ENCODE peak calls at places on chromosomes 4 and X, in ten cellular contexts. One of them, this sample, is unnamed.

GRCh38 chr4:174156239-174156826 is 127.1 kb downstream of the FBXO8 start:
- DNase-seq in GM23248: peak; percentile 63
- DNase-seq in fibroblast of villous mesenchyme: peak; percentile 84
- DNase-seq in mammary epithelial cell: peak; percentile 18
- DNase-seq in kidney epithelial cell: no peak
- DNase-seq in SJSA1: peak; percentile 21
- DNase-seq in cardiac fibroblast: peak; percentile 79
- DNase-seq in choroid plexus epithelial cell: peak; percentile 69
- DNase-seq in fibroblast of lung: peak; percentile 13
- DNase-seq in psoas muscle: no peak
- DNase-seq in this sample: peak; percentile 19

GRCh38 chr4:35793045-35793722 is 451.1 kb downstream of the ARAP2 start:
- DNase-seq in GM23248: no peak
- DNase-seq in fibroblast of villous mesenchyme: no peak
- DNase-seq in mammary epithelial cell: no peak
- DNase-seq in kidney epithelial cell: peak; percentile 29
- DNase-seq in SJSA1: no peak
- DNase-seq in cardiac fibroblast: peak; percentile 0
- DNase-seq in choroid plexus epithelial cell: peak; percentile 0
- DNase-seq in fibroblast of lung: peak; percentile 19
- DNase-seq in psoas muscle: no peak
- DNase-seq in this sample: no peak

GRCh38 chr4:94766856-94767255 is 9.1 kb downstream of the BMPR1B start:
- DNase-seq in GM23248: peak; percentile 80
- DNase-seq in fibroblast of villous mesenchyme: peak; percentile 26
- DNase-seq in mammary epithelial cell: peak; percentile 82
- DNase-seq in kidney epithelial cell: peak; percentile 48
- DNase-seq in SJSA1: no peak
- DNase-seq in cardiac fibroblast: peak; percentile 10
- DNase-seq in choroid plexus epithelial cell: peak; percentile 66
- DNase-seq in fibroblast of lung: peak; percentile 80
- DNase-seq in psoas muscle: no peak
- DNase-seq in this sample: peak; percentile 36

GRCh38 chr4:147103403-147103946 is 157.8 kb upstream of the TTC29 start:
- DNase-seq in GM23248: peak; percentile 99
- DNase-seq in fibroblast of villous mesenchyme: peak; percentile 89
- DNase-seq in mammary epithelial cell: peak; percentile 83
- DNase-seq in kidney epithelial cell: peak; percentile 93
- DNase-seq in SJSA1: peak; percentile 35
- DNase-seq in cardiac fibroblast: peak; percentile 96
- DNase-seq in choroid plexus epithelial cell: peak; percentile 97
- DNase-seq in fibroblast of lung: peak; percentile 98
- DNase-seq in psoas muscle: peak; percentile 58
- DNase-seq in this sample: no peak

GRCh38 chr4:13367244-13367643 is 116.9 kb downstream of the RAB28 start:
- DNase-seq in GM23248: no peak
- DNase-seq in fibroblast of villous mesenchyme: no peak
- DNase-seq in mammary epithelial cell: no peak
- DNase-seq in kidney epithelial cell: no peak
- DNase-seq in SJSA1: no peak
- DNase-seq in cardiac fibroblast: no peak
- DNase-seq in choroid plexus epithelial cell: no peak
- DNase-seq in fibroblast of lung: no peak
- DNase-seq in psoas muscle: no peak
- DNase-seq in this sample: no peak

GRCh38 chr4:16858275-16858752 is 40.1 kb downstream of the LDB2 start:
- DNase-seq in GM23248: peak; percentile 32
- DNase-seq in fibroblast of villous mesenchyme: peak; percentile 42
- DNase-seq in mammary epithelial cell: no peak
- DNase-seq in kidney epithelial cell: peak; percentile 54
- DNase-seq in SJSA1: peak; percentile 87
- DNase-seq in cardiac fibroblast: peak; percentile 31
- DNase-seq in choroid plexus epithelial cell: peak; percentile 65
- DNase-seq in fibroblast of lung: peak; percentile 94
- DNase-seq in psoas muscle: no peak
- DNase-seq in this sample: no peak

GRCh38 chr4:156751486-156751885 is 220.1 kb downstream of the PDGFC start:
- DNase-seq in GM23248: peak; percentile 56
- DNase-seq in fibroblast of villous mesenchyme: peak; percentile 76
- DNase-seq in mammary epithelial cell: peak; percentile 57
- DNase-seq in kidney epithelial cell: no peak
- DNase-seq in SJSA1: peak; percentile 28
- DNase-seq in cardiac fibroblast: peak; percentile 32
- DNase-seq in choroid plexus epithelial cell: peak; percentile 64
- DNase-seq in fibroblast of lung: peak; percentile 87
- DNase-seq in psoas muscle: no peak
- DNase-seq in this sample: no peak

GRCh38 chr4:173917255-173917960 is 366.1 kb downstream of the FBXO8 start:
- DNase-seq in GM23248: peak; percentile 84
- DNase-seq in fibroblast of villous mesenchyme: peak; percentile 55
- DNase-seq in mammary epithelial cell: no peak
- DNase-seq in kidney epithelial cell: no peak
- DNase-seq in SJSA1: peak; percentile 12
- DNase-seq in cardiac fibroblast: peak; percentile 66
- DNase-seq in choroid plexus epithelial cell: peak; percentile 77
- DNase-seq in fibroblast of lung: peak; percentile 79
- DNase-seq in psoas muscle: no peak
- DNase-seq in this sample: no peak

GRCh38 chr4:23033796-23034195 is 341.1 kb downstream of the GBA3 start:
- DNase-seq in GM23248: peak; percentile 34
- DNase-seq in fibroblast of villous mesenchyme: peak; percentile 48
- DNase-seq in mammary epithelial cell: no peak
- DNase-seq in kidney epithelial cell: no peak
- DNase-seq in SJSA1: peak; percentile 17
- DNase-seq in cardiac fibroblast: peak; percentile 0
- DNase-seq in choroid plexus epithelial cell: peak; percentile 1
- DNase-seq in fibroblast of lung: peak; percentile 89
- DNase-seq in psoas muscle: no peak
- DNase-seq in this sample: no peak

GRCh38 chrX:63561425-63561824 is 210.3 kb upstream of the SPIN4 start:
- DNase-seq in GM23248: peak; percentile 14
- DNase-seq in fibroblast of villous mesenchyme: no peak
- DNase-seq in mammary epithelial cell: no peak
- DNase-seq in kidney epithelial cell: no peak
- DNase-seq in SJSA1: peak; percentile 5
- DNase-seq in cardiac fibroblast: peak; percentile 0
- DNase-seq in choroid plexus epithelial cell: peak; percentile 11
- DNase-seq in fibroblast of lung: peak; percentile 4
- DNase-seq in psoas muscle: no peak
- DNase-seq in this sample: no peak
- H3K4me3 ChIP-seq in GM23248: peak overlapping the region; percentile 99
- H3K4me3 ChIP-seq in fibroblast of villous mesenchyme: peak overlapping the region; percentile 83
- H3K4me3 ChIP-seq in mammary epithelial cell: peak overlapping the region; percentile 83
- H3K4me3 ChIP-seq in kidney epithelial cell: peak overlapping the region; percentile 53
- H3K4me3 ChIP-seq in SJSA1: peak overlapping the region; percentile 59
- H3K4me3 ChIP-seq in cardiac fibroblast: no peak overlapping the region
- H3K4me3 ChIP-seq in choroid plexus epithelial cell: peak overlapping the region; percentile 82
- H3K4me3 ChIP-seq in fibroblast of lung: peak overlapping the region; percentile 93
- H3K4me3 ChIP-seq in psoas muscle: peak overlapping the region; percentile 68
- H3K4me3 ChIP-seq in this sample: peak overlapping the region; percentile 79

DNA sequence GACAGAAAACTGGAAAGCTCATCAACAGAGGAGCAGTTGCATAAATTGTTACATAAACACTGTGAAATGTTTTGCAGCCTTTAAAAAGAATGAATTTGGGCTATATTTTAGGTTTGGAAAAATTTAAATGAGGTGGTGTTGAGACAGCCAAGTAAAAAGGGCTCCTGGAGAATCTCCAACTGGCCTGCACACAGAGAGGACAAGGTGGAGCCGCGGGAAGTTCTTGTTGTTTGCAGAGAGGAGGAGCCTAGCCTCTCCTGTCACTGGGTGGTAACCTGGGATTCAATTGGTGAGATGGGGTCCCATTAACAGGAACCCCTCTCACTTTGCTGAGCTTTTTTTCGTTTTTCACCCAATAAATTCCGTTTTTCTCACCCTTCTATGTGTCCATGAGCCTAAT is 13.4 kb downstream of the GIMD1 start:
- DNase-seq in GM23248: no peak
- DNase-seq in fibroblast of villous mesenchyme: no peak
- DNase-seq in mammary epithelial cell: no peak
- DNase-seq in kidney epithelial cell: no peak
- DNase-seq in SJSA1: no peak
- DNase-seq in cardiac fibroblast: peak; percentile 10
- DNase-seq in choroid plexus epithelial cell: peak; percentile 8
- DNase-seq in fibroblast of lung: no peak
- DNase-seq in psoas muscle: no peak
- DNase-seq in this sample: no peak
- H3K4me3 ChIP-seq in GM23248: no peak overlapping the region
- H3K4me3 ChIP-seq in fibroblast of villous mesenchyme: no peak overlapping the region
- H3K4me3 ChIP-seq in mammary epithelial cell: no peak overlapping the region
- H3K4me3 ChIP-seq in kidney epithelial cell: no peak overlapping the region
- H3K4me3 ChIP-seq in SJSA1: no peak overlapping the region
- H3K4me3 ChIP-seq in cardiac fibroblast: no peak overlapping the region
- H3K4me3 ChIP-seq in choroid plexus epithelial cell: no peak overlapping the region
- H3K4me3 ChIP-seq in fibroblast of lung: no peak overlapping the region
- H3K4me3 ChIP-seq in psoas muscle: peak overlapping the region; percentile 19
- H3K4me3 ChIP-seq in this sample: no peak overlapping the region

DNA sequence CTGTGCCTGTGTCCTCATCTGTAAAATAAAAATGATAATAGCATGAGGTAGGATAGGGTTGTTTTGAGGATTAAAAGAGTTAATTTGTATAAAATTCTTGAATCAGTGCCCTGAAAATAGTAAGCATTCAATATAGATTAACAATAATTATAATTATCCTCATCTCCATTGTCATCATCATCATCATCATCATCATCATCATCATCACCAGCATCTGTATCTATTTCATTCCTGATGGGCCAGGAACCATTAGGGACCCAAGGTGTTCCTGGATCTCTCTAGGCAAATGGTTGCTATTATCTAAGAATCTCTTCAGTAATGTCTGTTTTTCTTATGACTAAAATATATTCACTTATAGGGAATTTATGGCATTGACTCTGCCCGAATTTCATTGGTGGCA is 31.6 kb downstream of the RASSF6 start:
- DNase-seq in GM23248: no peak
- DNase-seq in fibroblast of villous mesenchyme: no peak
- DNase-seq in mammary epithelial cell: no peak
- DNase-seq in kidney epithelial cell: no peak
- DNase-seq in SJSA1: no peak
- DNase-seq in cardiac fibroblast: no peak
- DNase-seq in choroid plexus epithelial cell: no peak
- DNase-seq in fibroblast of lung: no peak
- DNase-seq in psoas muscle: no peak
- DNase-seq in this sample: no peak
- H3K4me3 ChIP-seq in GM23248: no peak overlapping the region
- H3K4me3 ChIP-seq in fibroblast of villous mesenchyme: no peak overlapping the region
- H3K4me3 ChIP-seq in mammary epithelial cell: no peak overlapping the region
- H3K4me3 ChIP-seq in kidney epithelial cell: no peak overlapping the region
- H3K4me3 ChIP-seq in SJSA1: no peak overlapping the region
- H3K4me3 ChIP-seq in cardiac fibroblast: no peak overlapping the region
- H3K4me3 ChIP-seq in choroid plexus epithelial cell: no peak overlapping the region
- H3K4me3 ChIP-seq in fibroblast of lung: no peak overlapping the region
- H3K4me3 ChIP-seq in psoas muscle: no peak overlapping the region
- H3K4me3 ChIP-seq in this sample: no peak overlapping the region

GRCh38 chr4:77075869-77076801 is at the start of gene CCNI:
- DNase-seq in GM23248: peak; percentile 99
- DNase-seq in fibroblast of villous mesenchyme: peak; percentile 99
- DNase-seq in mammary epithelial cell: peak; percentile 96
- DNase-seq in kidney epithelial cell: peak; percentile 81
- DNase-seq in SJSA1: peak; percentile 100
- DNase-seq in cardiac fibroblast: peak; percentile 99
- DNase-seq in choroid plexus epithelial cell: peak; percentile 98
- DNase-seq in fibroblast of lung: peak; percentile 98
- DNase-seq in psoas muscle: peak; percentile 96
- DNase-seq in this sample: peak; percentile 84

GRCh38 chr4:77074961-77075855 is 581 bp downstream of the CCNI start:
- DNase-seq in GM23248: peak; percentile 78
- DNase-seq in fibroblast of villous mesenchyme: peak; percentile 81
- DNase-seq in mammary epithelial cell: peak; percentile 76
- DNase-seq in kidney epithelial cell: no peak
- DNase-seq in SJSA1: peak; percentile 44
- DNase-seq in cardiac fibroblast: peak; percentile 77
- DNase-seq in choroid plexus epithelial cell: peak; percentile 71
- DNase-seq in fibroblast of lung: peak; percentile 78
- DNase-seq in psoas muscle: peak; percentile 81
- DNase-seq in this sample: no peak

GRCh38 chr4:77073981-77074865 is 1.6 kb downstream of the CCNI start:
- DNase-seq in GM23248: peak; percentile 44
- DNase-seq in fibroblast of villous mesenchyme: peak; percentile 34
- DNase-seq in mammary epithelial cell: peak; percentile 30
- DNase-seq in kidney epithelial cell: no peak
- DNase-seq in SJSA1: no peak
- DNase-seq in cardiac fibroblast: peak; percentile 24
- DNase-seq in choroid plexus epithelial cell: no peak
- DNase-seq in fibroblast of lung: no peak
- DNase-seq in psoas muscle: no peak
- DNase-seq in this sample: no peak

GRCh38 chr4:77072195-77072753 is 3.5 kb downstream of the CCNI start:
- DNase-seq in GM23248: no peak
- DNase-seq in fibroblast of villous mesenchyme: no peak
- DNase-seq in mammary epithelial cell: peak; percentile 83
- DNase-seq in kidney epithelial cell: no peak
- DNase-seq in SJSA1: no peak
- DNase-seq in cardiac fibroblast: no peak
- DNase-seq in choroid plexus epithelial cell: no peak
- DNase-seq in fibroblast of lung: no peak
- DNase-seq in psoas muscle: no peak
- DNase-seq in this sample: no peak

GRCh38 chr4:77073106-77073858 is 2.5 kb downstream of the CCNI start:
- DNase-seq in GM23248: peak; percentile 60
- DNase-seq in fibroblast of villous mesenchyme: peak; percentile 65
- DNase-seq in mammary epithelial cell: peak; percentile 41
- DNase-seq in kidney epithelial cell: no peak
- DNase-seq in SJSA1: no peak
- DNase-seq in cardiac fibroblast: peak; percentile 52
- DNase-seq in choroid plexus epithelial cell: peak; percentile 61
- DNase-seq in fibroblast of lung: peak; percentile 35
- DNase-seq in psoas muscle: no peak
- DNase-seq in this sample: no peak
- H3K4me3 ChIP-seq in GM23248: peak overlapping the region; percentile 92
- H3K4me3 ChIP-seq in fibroblast of villous mesenchyme: peak overlapping the region; percentile 87
- H3K4me3 ChIP-seq in mammary epithelial cell: peak overlapping the region; percentile 73
- H3K4me3 ChIP-seq in kidney epithelial cell: peak overlapping the region; percentile 95
- H3K4me3 ChIP-seq in SJSA1: peak overlapping the region; percentile 70
- H3K4me3 ChIP-seq in cardiac fibroblast: peak overlapping the region; percentile 66
- H3K4me3 ChIP-seq in choroid plexus epithelial cell: peak overlapping the region; percentile 84
- H3K4me3 ChIP-seq in fibroblast of lung: peak overlapping the region; percentile 83
- H3K4me3 ChIP-seq in psoas muscle: peak overlapping the region; percentile 90
- H3K4me3 ChIP-seq in this sample: peak overlapping the region; percentile 57

GRCh38 chr4:38659346-38659745 is 4.7 kb upstream of the KLF3 start:
- DNase-seq in GM23248: no peak
- DNase-seq in fibroblast of villous mesenchyme: no peak
- DNase-seq in mammary epithelial cell: no peak
- DNase-seq in kidney epithelial cell: no peak
- DNase-seq in SJSA1: no peak
- DNase-seq in cardiac fibroblast: no peak
- DNase-seq in choroid plexus epithelial cell: no peak
- DNase-seq in fibroblast of lung: no peak
- DNase-seq in psoas muscle: no peak
- DNase-seq in this sample: no peak
- H3K4me3 ChIP-seq in GM23248: no peak overlapping the region
- H3K4me3 ChIP-seq in fibroblast of villous mesenchyme: no peak overlapping the region
- H3K4me3 ChIP-seq in mammary epithelial cell: no peak overlapping the region
- H3K4me3 ChIP-seq in kidney epithelial cell: no peak overlapping the region
- H3K4me3 ChIP-seq in SJSA1: no peak overlapping the region
- H3K4me3 ChIP-seq in cardiac fibroblast: no peak overlapping the region
- H3K4me3 ChIP-seq in choroid plexus epithelial cell: no peak overlapping the region
- H3K4me3 ChIP-seq in fibroblast of lung: no peak overlapping the region
- H3K4me3 ChIP-seq in psoas muscle: no peak overlapping the region
- H3K4me3 ChIP-seq in this sample: no peak overlapping the region

DNA sequence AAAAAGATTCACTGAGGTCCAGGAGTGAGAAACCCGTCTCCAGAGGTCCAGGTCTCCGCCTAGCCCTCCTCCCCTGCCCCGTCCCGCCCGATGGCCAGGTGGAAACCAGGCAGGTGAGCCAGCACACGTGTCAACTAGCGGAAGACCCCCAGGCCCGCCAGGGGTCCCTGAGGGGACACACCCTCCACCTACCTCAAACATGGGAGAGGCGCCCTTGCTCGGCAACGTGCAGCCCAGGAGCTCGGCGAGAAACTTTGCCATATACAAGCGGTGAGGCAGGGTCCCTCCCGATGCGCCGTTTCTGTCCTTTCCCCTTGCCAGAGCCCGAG is 330.0 kb downstream of the HNRNPD start:
- DNase-seq in GM23248: no peak
- DNase-seq in fibroblast of villous mesenchyme: no peak
- DNase-seq in mammary epithelial cell: no peak
- DNase-seq in kidney epithelial cell: no peak
- DNase-seq in SJSA1: no peak
- DNase-seq in cardiac fibroblast: no peak
- DNase-seq in choroid plexus epithelial cell: no peak
- DNase-seq in fibroblast of lung: no peak
- DNase-seq in psoas muscle: no peak
- DNase-seq in this sample: no peak
- H3K4me3 ChIP-seq in GM23248: no peak overlapping the region
- H3K4me3 ChIP-seq in fibroblast of villous mesenchyme: no peak overlapping the region
- H3K4me3 ChIP-seq in mammary epithelial cell: peak overlapping the region; percentile 72
- H3K4me3 ChIP-seq in kidney epithelial cell: peak overlapping the region; percentile 9
- H3K4me3 ChIP-seq in SJSA1: no peak overlapping the region
- H3K4me3 ChIP-seq in cardiac fibroblast: peak overlapping the region; percentile 22
- H3K4me3 ChIP-seq in choroid plexus epithelial cell: no peak overlapping the region
- H3K4me3 ChIP-seq in fibroblast of lung: no peak overlapping the region
- H3K4me3 ChIP-seq in psoas muscle: peak overlapping the region; percentile 68
- H3K4me3 ChIP-seq in this sample: no peak overlapping the region